ENCODE peak calls at places on chromosomes 1 and 21, in four cellular contexts. V is K562, P is IMR-90, T is HepG2. Y is an unnamed sample.

GRCh38 chr1:30912913-30913652 is 4.5 kb upstream of the SDC3 start:
- DNase-seq in V (no peak), P (no peak), T (no peak), Y (no peak)

GRCh38 chr1:91608876-91609275 is 108.2 kb downstream of the CDC7 start:
- DNase-seq in V (no peak), P (peak; percentile 96), T (no peak), Y (no peak)

GRCh38 chr1:193185861-193186714 is at the start of gene B3GALT2:
- DNase-seq in V (peak; percentile 26), P (peak; percentile 70), T (peak; percentile 32), Y (no peak)

GRCh38 chr1:245370905-245371581 is 216.3 kb downstream of the KIF26B start:
- DNase-seq in V (no peak), P (no peak), T (no peak), Y (no peak)

GRCh38 chr1:1900883-1901640 is 10.2 kb upstream of the GNB1 start:
- DNase-seq in V (no peak), P (no peak), T (no peak), Y (no peak)

GRCh38 chr1:111471012-111471411 is 2.8 kb upstream of the C1orf162 start:
- DNase-seq in V (no peak), P (no peak), T (no peak), Y (no peak)

GRCh38 chr1:111988377-111988742 is 1.1 kb downstream of the KCND3 start:
- DNase-seq in V (no peak), P (no peak), T (peak; percentile 13), Y (no peak)

GRCh38 chr21:44999972-45000636 is 60.3 kb downstream of the SLX9 start:
- DNase-seq in V (no peak), P (no peak), T (no peak), Y (no peak)

GRCh38 chr1:35893051-35893879 is 10.3 kb downstream of the AGO1 start:
- DNase-seq in V (no peak), P (no peak), T (no peak), Y (no peak)

GRCh38 chr1:178821134-178821866 is 49.6 kb downstream of the ANGPTL1 start:
- DNase-seq in V (no peak), P (no peak), T (no peak), Y (no peak)

GRCh38 chr1:81118550-81118949 is 682.2 kb upstream of the ADGRL2 start:
- DNase-seq in V (no peak), P (no peak), T (no peak), Y (no peak)

GRCh38 chr1:18285533-18285924 is 177.9 kb downstream of the IGSF21 start:
- DNase-seq in V (no peak), P (no peak), T (no peak), Y (no peak)

GRCh38 chr21:42174173-42174572 is 44.8 kb upstream of the ABCG1 start:
- DNase-seq in V (peak; percentile 34), P (no peak), T (no peak), Y (no peak)
- TF ChIP-seq MAZ in V (no peak), P (no peak), T (no peak), Y (no peak)

DNA sequence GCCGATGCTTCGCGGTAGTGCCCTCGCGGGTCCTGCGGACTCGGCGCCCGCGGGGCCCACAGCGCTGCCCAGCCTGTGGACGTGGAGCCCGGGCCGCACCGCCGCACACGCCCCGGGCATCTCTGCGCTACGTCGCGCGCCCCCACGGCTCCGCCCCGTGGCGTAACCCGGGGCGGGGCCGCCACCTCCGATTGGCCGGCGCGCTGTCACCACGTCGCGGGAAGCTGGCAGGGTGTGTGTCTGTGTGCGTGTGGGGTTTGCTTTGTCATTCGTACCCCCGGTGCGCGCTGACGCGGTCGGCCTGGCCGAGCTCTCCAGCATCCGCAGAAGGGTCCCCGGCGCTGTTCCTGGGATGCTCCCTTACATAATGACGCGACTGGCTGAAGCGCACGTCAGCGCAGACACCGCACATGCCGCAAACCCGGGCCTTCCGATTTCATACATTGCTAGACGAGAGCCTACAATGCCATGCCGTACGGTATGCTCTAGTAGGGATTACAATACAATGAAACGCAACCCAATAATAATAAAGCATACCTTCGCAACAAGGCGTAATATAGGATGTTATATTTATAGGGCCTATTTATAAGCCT is 528 bp upstream of the MACO1 start:
- DNase-seq in V (peak; percentile 95), P (peak; percentile 71), T (peak; percentile 61), Y (peak; percentile 67)
- TF ChIP-seq MAZ in V (peak; percentile 71), P (peak; percentile 73), T (peak; percentile 74), Y (no peak)

GRCh38 chr1:156293098-156293434 is 2.4 kb downstream of the GLMP start:
- DNase-seq in V (no peak), P (no peak), T (no peak), Y (no peak)

GRCh38 chr1:156291226-156292061 is 4.0 kb downstream of the GLMP start:
- DNase-seq in V (peak; percentile 47), P (peak; percentile 72), T (peak; percentile 94), Y (peak; percentile 26)

GRCh38 chr1:156298852-156299357 is at the start of gene VHLL:
- DNase-seq in V (no peak), P (no peak), T (no peak), Y (no peak)

GRCh38 chr1:156293895-156294294 is 1.6 kb downstream of the GLMP start:
- DNase-seq in V (no peak), P (no peak), T (no peak), Y (no peak)

DNA sequence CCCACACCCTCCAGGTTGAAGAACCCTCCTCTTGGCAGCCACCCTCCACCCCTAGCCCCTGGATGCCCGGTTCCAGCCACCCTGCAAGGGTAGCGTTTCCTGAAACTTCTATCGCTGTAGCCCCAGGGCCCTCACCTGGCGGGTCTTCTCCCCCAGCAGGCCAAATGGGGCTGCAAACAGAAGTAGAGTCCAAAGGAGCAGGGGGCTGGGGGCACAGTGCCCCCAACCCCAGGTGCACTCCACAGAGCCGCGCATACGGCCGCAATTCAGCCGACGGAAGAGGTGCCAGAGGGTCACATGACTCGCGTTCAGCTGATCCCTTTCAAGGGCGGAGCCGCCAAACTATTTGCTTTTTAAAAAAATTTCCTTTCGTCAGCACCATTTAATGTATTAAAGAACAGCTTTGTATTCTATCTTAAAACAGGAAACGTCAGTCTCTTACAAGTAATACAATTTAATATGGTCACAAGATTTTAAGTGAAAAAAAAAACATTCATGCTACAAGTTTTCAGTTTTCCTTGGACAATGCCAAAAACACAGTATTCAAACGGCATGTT is at the start of gene GLMP:
- DNase-seq in V (peak; percentile 77), P (peak; percentile 64), T (peak; percentile 52), Y (peak; percentile 66)
- TF ChIP-seq MAZ in V (no peak), P (no peak), T (no peak), Y (no peak)

DNA sequence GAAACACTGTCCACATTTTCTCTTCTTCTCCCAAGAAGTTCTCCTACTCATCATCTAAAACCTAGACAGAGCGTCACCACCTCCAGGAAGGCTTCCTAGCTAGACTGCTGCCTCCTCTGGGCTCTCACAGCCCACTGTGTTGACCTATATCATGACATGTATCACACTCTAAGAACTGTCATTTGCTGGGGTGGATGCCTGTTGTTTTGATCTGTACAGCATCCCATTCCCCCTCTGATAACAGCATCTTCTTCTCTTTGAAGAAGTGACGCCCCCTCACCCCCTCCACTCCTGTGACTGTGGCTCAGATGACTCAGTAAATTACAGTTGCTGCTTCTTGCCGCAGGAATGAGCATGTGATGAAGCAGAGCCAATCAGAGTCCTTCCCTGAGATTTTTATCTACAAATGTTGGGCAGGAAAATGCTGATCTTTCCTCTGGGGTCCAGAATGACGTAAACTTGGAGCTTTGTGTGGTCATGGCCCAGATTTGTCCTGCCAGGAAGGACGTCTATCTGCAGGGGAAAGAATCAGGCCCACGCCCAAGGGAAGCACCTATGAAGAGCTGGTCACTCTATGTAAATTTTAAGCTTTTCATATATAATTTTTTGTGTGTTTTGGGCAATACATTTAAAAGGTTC is 28.0 kb upstream of the FOXO6 start:
- DNase-seq in V (peak; percentile 71), P (peak; percentile 68), T (peak; percentile 16), Y (peak; percentile 32)
- TF ChIP-seq MAZ in V (no peak), P (no peak), T (no peak), Y (no peak)

GRCh38 chr1:200892546-200892945 is 2.2 kb upstream of the INAVA start:
- DNase-seq in V (no peak), P (no peak), T (no peak), Y (no peak)

GRCh38 chr1:200890027-200890426 is 4.7 kb upstream of the INAVA start:
- DNase-seq in V (no peak), P (no peak), T (no peak), Y (no peak)

GRCh38 chr1:200889571-200889970 is 5.1 kb upstream of the INAVA start:
- DNase-seq in V (no peak), P (no peak), T (no peak), Y (no peak)

GRCh38 chr1:200891774-200892157 is 2.9 kb upstream of the INAVA start:
- DNase-seq in V (no peak), P (no peak), T (peak; percentile 83), Y (no peak)

GRCh38 chr1:200890818-200891773 is 3.6 kb upstream of the INAVA start:
- DNase-seq in V (no peak), P (peak; percentile 19), T (peak; percentile 68), Y (peak; percentile 82)
- TF ChIP-seq MAZ in V (no peak), P (no peak), T (no peak), Y (no peak)

DNA sequence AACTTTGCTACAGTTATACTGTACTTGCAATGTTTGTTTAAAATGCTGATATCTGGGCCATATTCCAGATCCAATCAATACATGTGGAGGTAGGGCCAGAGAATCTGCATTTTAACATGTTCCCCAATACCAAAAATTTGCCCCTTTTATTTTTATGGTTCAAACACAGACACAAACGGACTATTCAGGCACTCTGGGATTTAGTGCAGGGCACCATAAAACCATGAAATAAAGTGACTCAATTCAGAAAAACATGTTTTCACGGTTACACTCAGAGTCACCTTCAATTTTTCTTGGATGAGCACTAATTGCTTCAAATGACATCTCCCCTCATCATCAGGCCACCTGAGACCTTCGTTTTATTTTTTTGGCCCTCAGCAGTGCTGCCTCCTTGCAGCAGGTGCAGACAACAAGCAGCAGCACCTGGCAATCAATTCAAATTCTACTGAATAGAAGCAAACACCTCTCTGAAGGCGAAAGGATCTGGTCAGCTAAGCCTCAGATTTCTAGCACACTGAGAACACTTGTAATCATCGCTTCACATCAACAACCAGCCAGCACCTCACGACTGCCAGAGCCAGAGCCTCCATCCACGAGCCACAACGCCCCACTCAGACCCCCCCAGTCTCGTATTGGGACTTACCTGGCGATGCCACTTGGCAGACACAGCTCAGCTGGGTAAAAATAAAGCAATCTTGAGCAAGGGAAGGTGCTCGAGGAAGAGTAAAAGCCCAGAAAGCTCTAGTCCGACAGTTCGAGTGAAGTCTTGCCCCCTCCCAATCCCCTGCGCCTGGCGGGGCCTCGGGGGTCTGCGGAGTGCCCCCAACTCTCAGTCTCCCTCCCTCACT is 1.1 kb downstream of the ERO1B start:
- DNase-seq in V (peak; percentile 18), P (no peak), T (no peak), Y (no peak)
- TF ChIP-seq MAZ in V (no peak), P (no peak), T (no peak), Y (no peak)

DNA sequence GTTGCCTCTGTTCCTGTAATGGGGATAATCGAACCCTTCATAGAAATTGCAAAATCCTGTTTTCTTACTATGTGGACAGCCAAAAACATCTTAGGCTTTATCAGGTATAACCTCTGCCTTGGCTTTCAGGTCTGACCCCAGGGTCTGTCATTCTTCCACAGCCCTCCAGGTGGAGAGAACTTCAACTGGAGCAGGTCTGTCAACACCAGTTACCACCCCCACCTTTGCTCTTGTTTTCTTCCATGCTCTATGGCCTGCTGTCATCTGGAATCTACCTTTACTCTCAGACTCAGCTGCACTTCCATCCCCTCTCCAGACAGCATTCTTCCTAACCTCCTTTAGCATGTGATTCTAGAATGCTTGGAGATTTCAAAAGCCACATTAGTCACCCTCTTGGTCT is 10.4 kb upstream of the GJA9 start:
- DNase-seq in V (peak; percentile 53), P (peak; percentile 4), T (peak; percentile 61), Y (peak; percentile 12)
- TF ChIP-seq MAZ in V (no peak), P (no peak), T (no peak), Y (no peak)